ENCODE peak calls at places on chromosomes 5 and 9, in five cellular contexts. U is hepatocyte, B is HCT116, Z is OCI-LY7, K is keratinocyte. P is an unnamed sample.

GRCh38 chr9:90925581-90926257 is 124.1 kb downstream of the SYK start:
- DNase-seq in U (peak; percentile 20), Z (no peak), B (no peak), K (no peak), P (no peak)

GRCh38 chr5:143758750-143759149 is 53.2 kb upstream of the HMHB1 start:
- DNase-seq in Z (no peak), B (no peak), K (no peak), U (no peak), P (no peak)

GRCh38 chr9:134157378-134157885 is 6.9 kb downstream of the RNU6ATAC start:
- DNase-seq in K (no peak), Z (no peak), B (no peak), U (no peak), P (no peak)

GRCh38 chr9:127634021-127634420 is 21.9 kb downstream of the STXBP1 start:
- DNase-seq in Z (no peak), U (no peak), B (peak; percentile 7), K (no peak), P (no peak)

GRCh38 chr5:38607930-38608545 is 51.6 kb upstream of the LIFR start:
- DNase-seq in Z (no peak), U (peak; percentile 28), B (no peak), K (no peak), P (no peak)

GRCh38 chr5:179385892-179386291 is 40.6 kb upstream of the ADAMTS2 start:
- DNase-seq in U (peak; percentile 40), B (no peak), Z (no peak), K (no peak), P (no peak)

GRCh38 chr5:137896560-137896959 is 7.3 kb downstream of the PKD2L2 start:
- DNase-seq in Z (no peak), K (no peak), B (no peak), U (no peak), P (no peak)

GRCh38 chr5:172931001-172931536 is 28.2 kb upstream of the RPL26L1 start:
- DNase-seq in B (no peak), K (peak; percentile 40), U (peak; percentile 42), Z (no peak), P (no peak)

GRCh38 chr5:34717426-34718327 is 61.5 kb downstream of the RAI14 start:
- DNase-seq in B (no peak), U (peak; percentile 25), Z (no peak), K (no peak), P (no peak)

GRCh38 chr9:107119294-107119693 is 163.8 kb upstream of the RAD23B start:
- DNase-seq in Z (no peak), K (no peak), U (no peak), B (no peak), P (no peak)

GRCh38 chr9:111896942-111897830 is 572 bp downstream of the UGCG start:
- DNase-seq in K (no peak), Z (no peak), U (peak; percentile 83), B (no peak), P (no peak)

GRCh38 chr9:32741706-32742105 is 41.6 kb upstream of the TMEM215 start:
- DNase-seq in Z (no peak), K (no peak), U (peak; percentile 36), B (no peak), P (no peak)

GRCh38 chr5:55742778-55743177 is 4.9 kb downstream of the DDX4 start:
- DNase-seq in U (no peak), Z (no peak), B (no peak), K (no peak), P (no peak)

GRCh38 chr5:143499480-143500114 is 96.1 kb upstream of the NR3C1 start:
- DNase-seq in Z (peak; percentile 16), K (no peak), U (no peak), B (peak; percentile 2), P (no peak)

GRCh38 chr9:113011911-113012381 is at the start of gene ZNF883:
- DNase-seq in U (peak; percentile 72), K (no peak), B (no peak), Z (no peak), P (no peak)

GRCh38 chr9:133726401-133727276 is 11.5 kb downstream of the SARDH start:
- DNase-seq in Z (peak; percentile 64), U (peak; percentile 80), K (no peak), B (peak; percentile 38), P (peak; percentile 59)

GRCh38 chr5:76384189-76384588 is 18.9 kb upstream of the IQGAP2 start:
- DNase-seq in K (no peak), U (no peak), Z (no peak), B (no peak), P (no peak)

GRCh38 chr9:3191715-3192114 is 334.1 kb downstream of the RFX3 start:
- DNase-seq in U (no peak), B (no peak), Z (no peak), K (no peak), P (no peak)

GRCh38 chr9:81607593-81608288 is 81.6 kb downstream of the TLE1 start:
- DNase-seq in Z (no peak), B (no peak), U (no peak), K (no peak), P (no peak)

GRCh38 chr9:8188720-8189407 is 389.3 kb upstream of the DMAC1 start:
- DNase-seq in Z (no peak), U (peak; percentile 8), B (no peak), K (no peak), P (no peak)

GRCh38 chr5:163727028-163727427 is 221.6 kb downstream of the MAT2B start:
- DNase-seq in U (no peak), B (no peak), K (no peak), Z (peak; percentile 1), P (no peak)

GRCh38 chr9:103681435-103681834 is 412.7 kb upstream of the SMC2 start:
- DNase-seq in Z (no peak), K (no peak), B (no peak), U (no peak), P (no peak)

GRCh38 chr5:169577966-169578365 is 5.6 kb upstream of the SPDL1 start:
- DNase-seq in U (peak; percentile 42), K (no peak), B (no peak), Z (peak; percentile 12), P (no peak)

GRCh38 chr5:154601014-154601413 is 123.0 kb upstream of the HAND1 start:
- DNase-seq in Z (no peak), K (no peak), U (no peak), B (no peak), P (no peak)

GRCh38 chr5:177098103-177098771 is 11.5 kb downstream of the FGFR4 start:
- DNase-seq in Z (no peak), U (no peak), K (no peak), B (no peak), P (no peak)

DNA sequence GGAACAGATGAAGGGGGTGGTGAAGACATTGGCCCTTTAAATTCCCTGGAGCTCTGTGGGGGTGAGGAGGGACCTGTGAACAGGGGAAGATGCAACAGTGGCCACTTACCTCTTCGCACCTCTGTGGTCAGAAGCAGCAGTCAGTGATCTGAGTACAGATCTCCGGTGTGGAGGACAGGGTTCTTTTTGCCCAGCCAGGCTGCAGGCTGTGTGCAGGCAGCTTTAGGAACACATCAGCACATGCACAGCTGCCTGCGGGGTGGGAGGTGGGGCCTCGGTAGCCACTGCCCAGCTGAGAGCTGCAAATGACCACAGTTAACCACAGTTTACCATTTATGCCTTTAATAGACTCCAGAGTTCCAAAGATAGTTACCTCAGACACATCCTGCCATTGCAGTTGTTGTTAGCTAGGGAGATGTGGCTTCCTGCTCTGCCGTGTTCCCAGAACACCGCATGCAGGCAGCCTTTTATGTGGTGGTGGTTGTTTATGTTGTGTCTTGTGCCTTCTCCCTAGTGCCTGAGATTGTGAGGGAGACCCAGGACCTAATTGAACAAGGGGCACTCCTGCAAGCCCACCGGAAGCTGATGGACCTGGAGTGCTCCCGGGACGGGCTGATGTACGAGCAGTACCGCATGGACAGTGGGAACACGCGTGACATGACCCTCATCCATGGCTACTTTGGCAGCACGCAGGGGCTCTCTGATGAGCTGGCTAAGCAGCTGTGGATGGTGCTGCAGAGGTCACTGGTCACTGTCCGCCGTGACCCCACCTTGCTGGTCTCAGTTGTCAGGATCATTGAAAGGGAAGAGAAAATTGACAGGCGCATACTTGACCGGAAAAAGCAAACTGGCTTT is 10.1 kb downstream of the EXOC3 start:
- DNase-seq in U (no peak), Z (no peak), B (no peak), K (no peak), P (no peak)
- H3K79me2 ChIP-seq in U (peaks cover 56% of the 10 kb centered on the region), Z (peaks cover 4% of the 10 kb centered on the region), B (peaks cover 81% of the 10 kb centered on the region), K (peaks cover 27% of the 10 kb centered on the region), P (peaks cover 52% of the 10 kb centered on the region)

GRCh38 chr5:2754621-2755370 is 3.3 kb upstream of the IRX2 start:
- DNase-seq in U (peak; percentile 55), Z (no peak), K (no peak), B (no peak), P (no peak)
- H3K4me3 ChIP-seq in U (no peak overlapping the region), Z (no peak overlapping the region), K (no peak overlapping the region), B (no peak overlapping the region), P (no peak overlapping the region)

GRCh38 chr5:1521054-1521453 is 2.7 kb downstream of the LPCAT1 start:
- DNase-seq in U (no peak), B (no peak), K (no peak), Z (no peak), P (peak; percentile 1)

GRCh38 chr5:1521671-1522600 is 1.8 kb downstream of the LPCAT1 start:
- DNase-seq in B (no peak), Z (no peak), U (peak; percentile 54), K (no peak), P (peak; percentile 5)

GRCh38 chr5:1516615-1517601 is 6.9 kb downstream of the LPCAT1 start:
- DNase-seq in Z (no peak), B (no peak), K (no peak), U (no peak), P (peak; percentile 1)

GRCh38 chr5:1517838-1518237 is 5.9 kb downstream of the LPCAT1 start:
- DNase-seq in B (no peak), U (no peak), K (no peak), Z (no peak), P (peak; percentile 2)

GRCh38 chr5:1519631-1520141 is 4.1 kb downstream of the LPCAT1 start:
- DNase-seq in U (no peak), Z (no peak), K (no peak), B (no peak), P (peak; percentile 1)
- H3K4me1 ChIP-seq in U (peaks cover 46% of the 10 kb centered on the region), Z (peaks cover 23% of the 10 kb centered on the region), K (peaks cover 29% of the 10 kb centered on the region), B (peaks cover 51% of the 10 kb centered on the region), P (peaks cover 33% of the 10 kb centered on the region)

GRCh38 chr9:71758785-71759184 is 9.5 kb downstream of the CEMIP2 start:
- DNase-seq in Z (no peak), K (no peak), B (peak; percentile 54), U (peak; percentile 77), P (no peak)

GRCh38 chr9:71758277-71758676 is 10.0 kb downstream of the CEMIP2 start:
- DNase-seq in Z (no peak), U (no peak), K (no peak), B (no peak), P (no peak)

GRCh38 chr9:71755230-71755629 is 13.1 kb downstream of the CEMIP2 start:
- DNase-seq in K (no peak), U (no peak), Z (no peak), B (no peak), P (no peak)

GRCh38 chr9:71755869-71756268 is 12.4 kb downstream of the CEMIP2 start:
- DNase-seq in Z (no peak), K (no peak), U (no peak), B (no peak), P (no peak)

DNA sequence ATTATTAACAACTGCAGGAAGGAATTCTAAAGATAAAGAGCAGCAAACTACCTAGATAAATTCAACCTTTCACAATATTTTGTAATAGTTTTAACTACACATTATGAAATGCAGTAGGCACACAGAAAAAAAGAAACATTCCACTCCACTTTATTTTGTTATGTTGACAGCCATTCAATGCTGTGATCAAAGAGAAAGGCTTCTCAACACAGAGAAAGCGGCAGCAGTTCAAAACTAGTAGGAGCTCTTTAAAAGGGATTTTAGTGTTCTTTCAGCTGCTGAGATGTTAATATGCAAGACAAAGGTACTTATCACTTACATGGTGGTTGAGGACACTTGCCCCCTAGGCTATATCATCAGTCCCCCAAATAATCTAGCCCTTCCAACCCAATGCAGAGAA is 11.6 kb downstream of the CEMIP2 start:
- DNase-seq in B (no peak), U (no peak), Z (no peak), K (no peak), P (no peak)
- H3K79me2 ChIP-seq in B (peaks cover 7% of the 10 kb centered on the region), U (peaks cover 94% of the 10 kb centered on the region), Z (no peaks in the 10 kb centered on the region), K (peaks cover 88% of the 10 kb centered on the region), P (no peaks in the 10 kb centered on the region)

P was measured in DND-41.